ENCODE peak calls at places on chromosomes 12 and 14, in seven cellular contexts. D is mammary epithelial cell, Y is left ventricle myocardium inferior, P is tibial artery, I is Peyer's patch, X is heart right ventricle, R is fibroblast of lung. F is an unnamed sample.

GRCh38 chr12:54390668-54391551 is 6.4 kb upstream of the ZNF385A start:
- DNase-seq in D (peak; percentile 68), Y (peak; percentile 11), P (no peak), I (peak; percentile 66), X (no peak), R (no peak), F (no peak)

GRCh38 chr14:68961781-68962584 is 17.1 kb downstream of the ACTN1 start:
- DNase-seq in D (peak; percentile 92), Y (no peak), P (no peak), I (no peak), X (no peak), R (peak; percentile 86), F (no peak)

GRCh38 chr14:65170768-65171251 is 68.5 kb upstream of the MAX start:
- DNase-seq in D (peak; percentile 76), Y (no peak), P (no peak), I (no peak), X (peak; percentile 8), R (peak; percentile 89), F (peak; percentile 31)

GRCh38 chr12:46459111-46459510 is 86.5 kb upstream of the SLC38A2 start:
- DNase-seq in D (peak; percentile 40), Y (no peak), P (no peak), I (no peak), X (no peak), R (peak; percentile 90), F (no peak)

GRCh38 chr12:55955800-55956508 is 9.9 kb downstream of the PMEL start:
- DNase-seq in D (peak; percentile 88), Y (no peak), P (no peak), I (peak; percentile 56), X (no peak), R (peak; percentile 76), F (no peak)

GRCh38 chr14:32720927-32721326 is 217.8 kb upstream of the NPAS3 start:
- DNase-seq in D (peak; percentile 11), Y (no peak), P (no peak), I (no peak), X (no peak), R (peak; percentile 49), F (no peak)

GRCh38 chr12:69570545-69571399 is 14.5 kb upstream of the CCT2 start:
- DNase-seq in D (peak; percentile 63), Y (no peak), P (peak; percentile 62), I (no peak), X (peak; percentile 56), R (peak; percentile 69), F (no peak)

GRCh38 chr12:12661086-12661485 is 34.9 kb downstream of the GPR19 start:
- DNase-seq in D (peak; percentile 46), Y (no peak), P (no peak), I (no peak), X (no peak), R (peak; percentile 88), F (no peak)

GRCh38 chr12:40105515-40106201 is at the start of gene SLC2A13:
- DNase-seq in D (peak; percentile 68), Y (peak; percentile 81), P (peak; percentile 62), I (peak; percentile 90), X (peak; percentile 65), R (peak; percentile 63), F (no peak)

GRCh38 chr12:40106655-40107054 is 774 bp upstream of the SLC2A13 start:
- DNase-seq in D (no peak), Y (no peak), P (no peak), I (no peak), X (no peak), R (no peak), F (no peak)

GRCh38 chr12:40106202-40106533 is 287 bp upstream of the SLC2A13 start:
- DNase-seq in D (no peak), Y (no peak), P (no peak), I (no peak), X (no peak), R (no peak), F (no peak)

GRCh38 chr12:40107803-40108620 is 2.1 kb upstream of the SLC2A13 start:
- DNase-seq in D (peak; percentile 28), Y (no peak), P (no peak), I (no peak), X (no peak), R (no peak), F (no peak)

GRCh38 chr12:40107098-40107802 is 1.4 kb upstream of the SLC2A13 start:
- DNase-seq in D (peak; percentile 67), Y (peak; percentile 91), P (peak; percentile 93), I (peak; percentile 90), X (peak; percentile 91), R (peak; percentile 58), F (peak; percentile 48)
- H3K4me3 ChIP-seq in D (peak overlapping the region; percentile 38), Y (peak overlapping the region; percentile 89), P (peak overlapping the region; percentile 98), I (peak overlapping the region; percentile 88), X (peak overlapping the region; percentile 41), R (peak overlapping the region; percentile 49), F (peak overlapping the region; percentile 21)

GRCh38 chr12:122111070-122111750 is 32.7 kb downstream of the MLXIP start:
- DNase-seq in D (peak; percentile 86), Y (no peak), P (no peak), I (peak; percentile 57), X (no peak), R (no peak), F (no peak)

GRCh38 chr12:122104844-122105243 is 26.3 kb downstream of the MLXIP start:
- DNase-seq in D (no peak), Y (no peak), P (no peak), I (no peak), X (no peak), R (no peak), F (no peak)

GRCh38 chr12:122102331-122102730 is 23.8 kb downstream of the MLXIP start:
- DNase-seq in D (no peak), Y (no peak), P (no peak), I (no peak), X (peak; percentile 70), R (no peak), F (no peak)

DNA sequence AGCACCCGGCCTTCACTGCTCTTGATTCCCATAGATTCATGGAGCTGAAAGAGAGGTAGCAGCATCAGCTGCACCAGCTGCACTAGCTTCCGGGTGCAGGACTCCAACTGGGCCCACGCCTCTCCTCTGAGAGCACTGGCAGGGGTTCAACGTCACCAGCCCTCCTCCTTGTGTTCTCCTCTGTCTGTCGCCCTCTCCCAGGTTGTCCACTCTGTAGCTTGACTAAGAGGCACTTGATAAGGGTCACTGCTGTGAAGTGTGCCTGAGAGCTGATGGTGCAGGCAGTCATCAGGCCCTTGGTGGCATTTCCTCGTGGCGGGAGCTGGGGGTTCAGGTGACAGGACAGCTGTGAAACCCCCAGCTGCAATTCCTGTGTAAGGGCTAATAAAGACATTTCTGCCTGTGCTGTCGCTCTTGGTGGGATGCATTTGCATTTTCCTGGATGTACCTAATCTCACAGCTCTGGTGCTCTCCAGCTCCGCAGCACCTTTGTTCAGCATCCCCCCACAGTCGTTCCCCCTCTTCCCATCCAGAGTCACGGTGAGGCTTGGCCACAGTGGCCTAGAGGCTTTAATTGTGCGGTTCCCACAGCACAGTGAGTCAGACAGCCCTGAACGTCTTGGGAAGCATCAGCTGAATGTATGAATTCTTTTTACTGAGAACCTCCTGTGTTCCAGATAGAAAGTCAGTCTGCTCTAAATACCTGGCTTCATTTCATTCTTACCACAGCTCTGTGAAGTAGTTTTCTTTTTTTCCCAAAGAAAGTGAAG is 28.5 kb downstream of the MLXIP start:
- DNase-seq in D (peak; percentile 85), Y (peak; percentile 66), P (no peak), I (peak; percentile 71), X (peak; percentile 58), R (peak; percentile 92), F (no peak)
- H3K4me3 ChIP-seq in D (no peak overlapping the region), Y (no peak overlapping the region), P (no peak overlapping the region), I (no peak overlapping the region), X (no peak overlapping the region), R (no peak overlapping the region), F (no peak overlapping the region)

DNA sequence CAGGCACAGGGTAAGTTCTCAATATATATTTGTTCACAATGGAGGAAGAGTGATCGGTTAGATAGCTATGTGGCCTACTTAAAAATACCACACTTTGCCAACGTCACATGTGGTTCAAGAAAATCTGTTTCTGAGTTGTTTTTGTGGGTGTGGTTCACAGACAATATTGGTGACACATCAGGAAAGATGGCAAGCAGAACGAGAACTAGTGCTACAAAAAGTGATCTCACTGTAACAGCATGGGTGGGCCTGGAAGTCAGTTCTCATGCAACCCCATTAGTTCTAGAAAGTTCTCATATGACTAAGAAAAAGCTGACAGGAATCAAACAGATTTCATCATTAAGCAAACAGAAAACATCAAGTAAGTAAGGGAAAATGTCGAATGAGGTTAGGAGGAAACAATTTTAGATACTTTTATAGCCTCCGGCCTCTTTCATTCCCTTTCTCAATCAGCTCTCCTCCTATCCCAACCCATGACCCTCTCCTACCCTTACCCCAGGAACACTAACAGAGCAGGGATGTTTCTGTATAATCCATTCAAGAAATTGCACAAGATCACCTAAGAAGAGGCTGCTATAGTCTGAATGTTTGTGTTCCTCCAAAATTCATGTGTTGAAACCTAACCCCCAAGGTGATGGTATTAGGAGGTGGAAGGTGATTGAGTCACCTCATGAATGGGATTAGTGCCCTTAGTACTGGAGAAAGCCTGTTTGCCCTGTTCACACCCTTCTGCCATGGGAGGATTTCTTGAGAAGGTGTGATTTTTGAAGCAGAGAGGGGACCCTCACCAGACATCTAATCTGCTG is 15.5 kb upstream of the NTN4 start:
- DNase-seq in D (peak; percentile 99), Y (no peak), P (peak; percentile 64), I (no peak), X (no peak), R (peak; percentile 97), F (peak; percentile 76)
- H3K4me3 ChIP-seq in D (no peak overlapping the region), Y (no peak overlapping the region), P (no peak overlapping the region), I (no peak overlapping the region), X (no peak overlapping the region), R (no peak overlapping the region), F (no peak overlapping the region)

GRCh38 chr12:52122904-52123303 is 43.4 kb downstream of the SMIM41 start:
- DNase-seq in D (no peak), Y (no peak), P (no peak), I (no peak), X (no peak), R (no peak), F (no peak)

GRCh38 chr12:52125499-52125900 is 46.0 kb downstream of the SMIM41 start:
- DNase-seq in D (no peak), Y (no peak), P (no peak), I (no peak), X (no peak), R (no peak), F (no peak)

GRCh38 chr12:52120951-52121847 is 41.7 kb downstream of the SMIM41 start:
- DNase-seq in D (peak; percentile 38), Y (no peak), P (no peak), I (peak; percentile 46), X (no peak), R (peak; percentile 46), F (no peak)

GRCh38 chr12:52119398-52120254 is 40.1 kb downstream of the SMIM41 start:
- DNase-seq in D (no peak), Y (peak; percentile 27), P (no peak), I (peak; percentile 66), X (no peak), R (peak; percentile 13), F (no peak)

DNA sequence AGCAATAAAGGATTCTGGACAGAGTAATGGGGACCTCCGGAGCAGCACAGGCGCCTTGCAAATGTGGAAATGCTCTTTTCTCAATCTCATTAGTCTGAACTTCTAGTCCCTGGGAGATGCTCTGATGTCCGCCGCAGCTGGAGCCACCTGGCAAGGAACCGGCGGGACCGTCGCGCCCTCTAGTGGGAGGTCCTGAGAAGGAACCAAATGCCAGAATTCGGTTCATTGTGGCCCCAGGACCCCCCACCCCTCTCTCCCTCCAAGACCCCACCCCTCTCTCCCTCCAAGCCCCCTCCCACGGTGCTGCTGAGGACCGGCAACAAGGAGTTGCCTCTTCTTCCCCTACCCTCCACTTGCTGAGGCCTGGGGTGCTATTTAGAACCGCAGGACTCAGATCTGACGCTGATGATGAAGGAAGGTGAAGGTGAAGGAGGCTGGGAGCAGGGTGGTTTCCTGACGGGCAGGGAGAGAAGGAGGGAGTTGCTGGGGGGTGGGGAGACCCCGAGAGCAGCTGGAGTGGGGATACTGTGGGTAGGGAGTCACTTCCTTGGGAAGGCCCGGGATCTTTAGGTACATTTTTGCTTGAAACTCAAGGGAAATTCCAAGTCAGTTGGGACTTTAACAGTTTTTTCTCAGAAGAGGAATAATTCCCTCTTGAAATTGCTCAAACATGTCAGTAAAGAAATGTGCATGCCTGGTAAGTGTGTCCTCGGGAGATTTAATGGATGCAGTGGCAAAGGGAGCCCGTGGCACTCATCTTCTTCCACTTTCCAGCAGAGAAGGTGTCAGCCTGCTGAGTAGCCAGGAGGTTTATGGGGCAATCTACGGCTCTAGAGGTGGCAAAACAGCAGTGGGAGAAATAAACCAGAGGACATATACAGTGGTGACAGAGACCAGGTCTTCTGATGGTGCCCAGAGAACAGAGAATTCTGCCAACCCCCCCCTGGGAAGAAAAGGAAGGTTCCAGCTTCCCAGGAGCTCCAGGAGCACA is 42.6 kb downstream of the SMIM41 start:
- DNase-seq in D (no peak), Y (peak; percentile 70), P (no peak), I (peak; percentile 77), X (peak; percentile 65), R (peak; percentile 26), F (no peak)
- H3K4me3 ChIP-seq in D (no peak overlapping the region), Y (no peak overlapping the region), P (no peak overlapping the region), I (no peak overlapping the region), X (no peak overlapping the region), R (no peak overlapping the region), F (no peak overlapping the region)